ENCODE peak calls at places on chromosomes 16 and 17, in five cellular contexts. G is GM23248, C is colonic mucosa, L is fibroblast of lung, R is kidney. I is an unnamed sample.

GRCh38 chr16:4506450-4506849 is 30.3 kb downstream of the HMOX2 start:
- DNase-seq in G (peak), C (peak), L (peak), R (no peak), I (peak)

GRCh38 chr17:8859804-8860430 is 7.6 kb downstream of the PIK3R6 start:
- DNase-seq in G (peak), C (no peak), L (no peak), R (no peak), I (no peak)

GRCh38 chr17:50564916-50565315 is 4.4 kb downstream of the CACNA1G start:
- DNase-seq in G (peak), C (peak), L (peak), R (peak), I (peak)

GRCh38 chr17:38912221-38912813 is 13.1 kb upstream of the LASP1NB start:
- DNase-seq in G (no peak), C (no peak), L (peak), R (peak), I (no peak)

GRCh38 chr17:1907818-1908698 is 78.3 kb downstream of the RPA1 start:
- DNase-seq in G (peak), C (no peak), L (peak), R (no peak), I (peak)

GRCh38 chr17:694239-694638 is 20.4 kb downstream of the VPS53 start:
- DNase-seq in G (peak), C (no peak), L (peak), R (no peak), I (peak)

GRCh38 chr16:5379948-5380347 is 282.4 kb upstream of the EEF2KMT start:
- DNase-seq in G (no peak), C (no peak), L (no peak), R (no peak), I (no peak)

GRCh38 chr17:49576121-49576905 is 642 bp downstream of the NXPH3 start:
- DNase-seq in G (peak), C (no peak), L (peak), R (peak), I (peak)

GRCh38 chr17:63753215-63753614 is 11.6 kb upstream of the STRADA start:
- DNase-seq in G (peak), C (no peak), L (no peak), R (no peak), I (peak)

GRCh38 chr17:28717578-28718316 is at the start of gene RAB34:
- DNase-seq in G (peak), C (peak), L (peak), R (peak), I (peak)

GRCh38 chr16:12723681-12724080 is 80.0 kb downstream of the CPPED1 start:
- DNase-seq in G (no peak), C (no peak), L (no peak), R (no peak), I (no peak)

GRCh38 chr16:29862884-29863668 is at the start of gene CDIPT:
- DNase-seq in G (peak), C (peak), L (peak), R (peak), I (peak)

GRCh38 chr16:425740-426114 is 278 bp downstream of the RAB11FIP3 start:
- DNase-seq in G (peak), C (no peak), L (no peak), R (no peak), I (no peak)
- H3K9ac ChIP-seq in G (peak), C (peak), L (peak), R (no peak), I (peak)

GRCh38 chr17:57380055-57380356 is 123.7 kb downstream of the MSI2 start:
- DNase-seq in G (no peak), C (no peak), L (no peak), R (no peak), I (no peak)

GRCh38 chr17:57375040-57375769 is 118.9 kb downstream of the MSI2 start:
- DNase-seq in G (no peak), C (no peak), L (no peak), R (no peak), I (no peak)

GRCh38 chr17:57375770-57376181 is 119.5 kb downstream of the MSI2 start:
- DNase-seq in G (no peak), C (no peak), L (no peak), R (no peak), I (no peak)

GRCh38 chr17:57377094-57377493 is 120.8 kb downstream of the MSI2 start:
- DNase-seq in G (no peak), C (no peak), L (no peak), R (no peak), I (no peak)

GRCh38 chr17:57379237-57380054 is 123.1 kb downstream of the MSI2 start:
- DNase-seq in G (no peak), C (no peak), L (peak), R (no peak), I (peak)
- H3K9ac ChIP-seq in G (no peak), C (no peak), L (no peak), R (no peak), I (no peak)

GRCh38 chr17:61385091-61385868 is 14.4 kb upstream of the TBX2 start:
- DNase-seq in G (no peak), C (no peak), L (no peak), R (peak), I (no peak)
- H3K9ac ChIP-seq in G (no peak), C (no peak), L (no peak), R (no peak), I (no peak)

DNA sequence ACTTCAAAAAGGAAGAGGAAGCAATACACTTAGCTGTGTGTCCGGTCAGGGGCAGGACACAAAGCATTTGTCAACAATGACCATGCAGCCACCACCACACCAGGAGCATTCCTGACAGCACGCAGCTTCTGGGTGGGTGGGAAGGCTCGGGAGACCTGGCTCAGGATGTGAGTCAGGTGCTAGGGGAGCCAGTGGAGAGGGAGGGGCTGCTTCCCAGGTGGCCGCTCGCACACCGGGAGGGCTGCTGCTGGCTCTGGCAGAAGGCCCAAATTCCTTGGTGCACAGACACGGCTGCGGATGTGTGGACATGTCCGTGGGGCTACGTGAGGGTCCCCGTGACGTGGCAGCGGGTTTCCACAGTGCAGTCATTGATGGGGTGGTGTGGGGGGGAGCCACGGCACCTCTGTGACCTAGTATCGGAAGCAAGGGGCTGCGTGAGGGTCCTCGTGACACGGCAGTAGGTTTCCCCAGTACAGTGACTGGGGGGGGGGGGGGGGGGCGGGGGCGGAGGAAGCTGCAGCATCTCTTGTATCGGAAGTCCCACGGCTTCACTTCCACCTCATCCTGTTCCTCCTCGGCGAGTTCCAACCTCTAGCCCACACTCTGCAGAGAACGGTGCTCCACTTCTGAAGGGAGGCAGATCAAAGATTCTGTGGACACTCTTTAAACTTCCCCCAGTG is 112.8 kb downstream of the ZNF778 start:
- DNase-seq in G (peak), C (no peak), L (no peak), R (peak), I (no peak)
- H3K9ac ChIP-seq in G (no peak), C (no peak), L (peak), R (no peak), I (no peak)

I was measured in adipocyte.